ENCODE peak calls at places on chromosomes 13 and 19, in seven cellular contexts. J is right atrium auricular region, R is lower lobe of right lung, Y is astrocyte of the cerebellum, W is fibroblast of mammary gland, E is breast epithelium, Z is Caco-2. L is an unnamed sample.
A peak's percentile ranks its signal among the peaks of the same experiment; 100 is the strongest.

GRCh38 chr19:30648321-30648720 is 276.1 kb downstream of the ZNF536 start:
- DNase-seq in Z (no peak), R (no peak), E (no peak), J (no peak), W (no peak), Y (no peak), L (no peak)

GRCh38 chr19:34559045-34559444 is 77.5 kb downstream of the WTIP start:
- DNase-seq in Z (no peak), E (no peak), Y (no peak), W (no peak), R (no peak), J (no peak), L (no peak)

GRCh38 chr19:3250675-3251074 is 26.2 kb downstream of the CELF5 start:
- DNase-seq in E (no peak), Y (no peak), R (no peak), J (no peak), W (peak; percentile 24), Z (no peak), L (no peak)

GRCh38 chr13:23321534-23322241 is 111.8 kb downstream of the SACS start:
- DNase-seq in Z (no peak), W (peak; percentile 92), E (no peak), J (peak; percentile 83), R (no peak), Y (peak; percentile 87), L (peak; percentile 56)

GRCh38 chr19:36214388-36215275 is at the start of the genes ZNF146 and ZNF565:
- DNase-seq in R (peak; percentile 99), W (peak; percentile 99), Y (peak; percentile 98), J (peak; percentile 98), Z (peak; percentile 99), E (peak; percentile 97), L (peak; percentile 97)

GRCh38 chr13:78185700-78186099 is 267.1 kb upstream of the EDNRB start:
- DNase-seq in Z (no peak), W (no peak), E (no peak), R (no peak), Y (no peak), J (no peak), L (no peak)

GRCh38 chr13:110062077-110062776 is 244.7 kb downstream of the COL4A1 start:
- DNase-seq in J (no peak), E (peak; percentile 38), W (no peak), Z (no peak), R (no peak), Y (no peak), L (no peak)

GRCh38 chr13:89925107-89925506 is 1422.4 kb upstream of the MIR17HG start:
- DNase-seq in Y (peak; percentile 23), R (no peak), J (no peak), W (peak; percentile 37), Z (no peak), E (no peak), L (no peak)

GRCh38 chr13:25659091-25659502 is 287.3 kb downstream of the ATP8A2 start:
- DNase-seq in W (no peak), J (no peak), R (no peak), Y (no peak), Z (peak; percentile 40), E (peak; percentile 18), L (peak; percentile 37)

GRCh38 chr13:109500146-109500773 is 286.1 kb downstream of the IRS2 start:
- DNase-seq in E (no peak), J (no peak), Z (no peak), Y (no peak), W (peak; percentile 21), R (no peak), L (no peak)

GRCh38 chr13:109700176-109700575 is 86.2 kb downstream of the IRS2 start:
- DNase-seq in Z (no peak), W (peak; percentile 80), E (peak; percentile 45), R (peak; percentile 73), J (peak; percentile 72), Y (peak; percentile 43), L (no peak)

GRCh38 chr13:19606737-19607136 is 26.7 kb upstream of the MPHOSPH8 start:
- DNase-seq in Z (no peak), Y (no peak), E (no peak), R (no peak), J (no peak), W (no peak), L (no peak)

GRCh38 chr13:44903596-44903995 is 85.7 kb downstream of the NUFIP1 start:
- DNase-seq in R (peak; percentile 57), W (peak; percentile 96), J (peak; percentile 89), Y (peak; percentile 85), Z (no peak), E (peak; percentile 32), L (no peak)

GRCh38 chr19:35029737-35030256 is 473 bp upstream of the SCN1B start:
- DNase-seq in W (no peak), J (no peak), E (no peak), Z (no peak), Y (no peak), R (no peak), L (no peak)

GRCh38 chr19:48858984-48859710 is 9.3 kb downstream of the PLEKHA4 start:
- DNase-seq in R (peak; percentile 79), Z (no peak), Y (no peak), E (no peak), J (no peak), W (no peak), L (no peak)

GRCh38 chr13:80359459-80360297 is 18.8 kb upstream of the SPRY2 start:
- DNase-seq in J (no peak), R (no peak), E (no peak), W (peak; percentile 30), Y (no peak), Z (no peak), L (no peak)

GRCh38 chr13:37648604-37649003 is 50.0 kb upstream of the POSTN start:
- DNase-seq in R (no peak), J (no peak), W (peak; percentile 80), E (no peak), Y (peak; percentile 27), Z (no peak), L (no peak)

GRCh38 chr13:37642201-37642600 is 43.6 kb upstream of the POSTN start:
- DNase-seq in J (no peak), W (no peak), R (no peak), E (no peak), Z (no peak), Y (no peak), L (no peak)

GRCh38 chr13:37646531-37646930 is 48.0 kb upstream of the POSTN start:
- DNase-seq in J (no peak), W (no peak), R (no peak), Y (no peak), E (no peak), Z (no peak), L (no peak)

GRCh38 chr13:37647038-37647650 is 48.6 kb upstream of the POSTN start:
- DNase-seq in Y (no peak), J (no peak), R (no peak), W (no peak), E (no peak), Z (no peak), L (no peak)

GRCh38 chr13:37645181-37645580 is 46.6 kb upstream of the POSTN start:
- DNase-seq in J (no peak), W (no peak), Y (no peak), E (no peak), Z (no peak), R (no peak), L (no peak)
- H3K4me3 ChIP-seq in J (no peak overlapping the region), W (no peak overlapping the region), Y (no peak overlapping the region), E (no peak overlapping the region), Z (no peak overlapping the region), R (no peak overlapping the region), L (no peak overlapping the region)

GRCh38 chr19:738509-739128 is 12.3 kb upstream of the MISP start:
- DNase-seq in R (no peak), Y (no peak), J (no peak), W (no peak), E (no peak), Z (peak; percentile 87), L (no peak)

GRCh38 chr19:743168-743687 is 7.7 kb upstream of the MISP start:
- DNase-seq in E (no peak), W (no peak), R (peak; percentile 72), Z (peak; percentile 84), J (no peak), Y (no peak), L (no peak)

GRCh38 chr19:742540-743075 is 8.3 kb upstream of the MISP start:
- DNase-seq in E (no peak), Z (no peak), Y (no peak), W (no peak), R (no peak), J (no peak), L (no peak)

GRCh38 chr19:739998-740715 is 10.8 kb upstream of the MISP start:
- DNase-seq in Z (no peak), Y (no peak), E (no peak), J (no peak), R (no peak), W (no peak), L (no peak)

GRCh38 chr19:741506-742131 is 9.3 kb upstream of the MISP start:
- DNase-seq in R (no peak), J (no peak), E (no peak), W (no peak), Y (no peak), Z (peak; percentile 59), L (no peak)
- TF ChIP-seq CTCF in R (no peak), J (no peak), E (no peak), W (no peak), Y (peak; percentile 28), Z (peak; percentile 20), L (no peak)

GRCh38 chr13:33213797-33214196 is 71.8 kb downstream of the STARD13 start:
- DNase-seq in E (no peak), J (no peak), Y (no peak), Z (no peak), W (peak; percentile 50), R (no peak), L (no peak)
- H3K4me3 ChIP-seq in E (no peak overlapping the region), J (no peak overlapping the region), Y (no peak overlapping the region), Z (no peak overlapping the region), W (no peak overlapping the region), R (no peak overlapping the region), L (no peak overlapping the region)

DNA sequence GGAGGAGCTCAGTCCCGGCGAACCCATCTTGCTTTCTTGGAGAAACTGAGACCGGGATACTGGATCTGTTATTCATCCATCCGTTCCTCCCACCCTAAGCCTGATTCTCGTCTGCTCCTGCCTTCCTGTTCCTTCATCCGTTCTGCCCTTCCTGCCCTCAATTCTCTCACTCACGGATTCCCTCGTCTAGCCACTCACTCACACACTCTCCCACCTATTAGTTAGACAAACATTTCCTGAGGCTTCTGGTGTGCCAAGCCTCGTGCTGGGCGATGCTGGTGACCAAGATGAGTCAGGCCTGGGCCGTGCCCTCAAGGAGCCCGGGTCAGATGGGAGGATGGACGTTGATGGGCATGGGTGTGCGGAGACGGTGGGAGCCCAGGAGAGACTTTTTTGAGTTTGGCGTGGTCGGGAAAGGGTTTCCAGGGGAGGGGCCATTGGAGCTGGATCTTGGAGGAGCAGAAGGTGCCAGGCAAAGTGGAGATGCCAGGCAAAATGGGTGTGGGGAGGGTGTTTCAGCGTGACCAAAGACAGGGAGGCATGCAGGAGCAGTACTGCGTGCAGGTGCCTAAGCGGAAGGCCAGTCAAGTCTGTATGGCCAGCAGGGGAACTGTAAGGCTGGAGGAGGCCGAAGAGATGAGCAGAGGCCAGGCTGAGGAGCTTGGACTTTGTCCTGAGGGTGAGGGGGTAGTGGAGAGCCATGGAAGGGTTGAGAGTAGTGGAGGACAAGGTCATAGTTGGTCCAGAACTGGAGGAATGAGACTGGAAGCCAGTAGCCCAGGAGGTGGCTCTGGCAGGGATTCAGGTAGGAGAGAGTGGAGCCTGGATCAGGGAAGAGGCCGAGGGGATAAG is 7.4 kb upstream of the CNFN start:
- DNase-seq in Y (no peak), J (no peak), W (peak; percentile 49), Z (no peak), E (peak; percentile 25), R (no peak), L (no peak)
- TF ChIP-seq CTCF in Y (no peak), J (no peak), W (no peak), Z (no peak), E (no peak), R (no peak), L (no peak)